ENCODE peak calls at places on chromosomes 11 and 22, in seven cellular contexts. Y is HTR-8/SVneo, N is head of caudate nucleus, V is WTC11, D is globus pallidus, I is iris pigment epithelial cell, P is GM20000. R is an unnamed sample.

GRCh38 chr11:86014221-86014620 is 54.7 kb downstream of the PICALM start:
- DNase-seq in Y (no peak), N (no peak), V (no peak), D (peak), I (no peak), P (no peak), R (no peak)

GRCh38 chr11:44138286-44138685 is 42.8 kb downstream of the EXT2 start:
- DNase-seq in Y (no peak), N (no peak), V (no peak), D (no peak), I (peak), P (no peak), R (no peak)

GRCh38 chr22:43411040-43411919 is 534 bp upstream of the MPPED1 start:
- DNase-seq in Y (no peak), N (no peak), V (no peak), D (no peak), I (no peak), P (no peak), R (no peak)

GRCh38 chr11:65540290-65541092 is 15.6 kb downstream of the SCYL1 start:
- DNase-seq in Y (peak), N (peak), V (peak), D (peak), I (peak), P (peak), R (peak)

GRCh38 chr11:1827095-1827797 is 7.5 kb upstream of the SYT8 start:
- DNase-seq in Y (peak), N (peak), V (no peak), D (peak), I (peak), P (no peak), R (no peak)

GRCh38 chr11:125621995-125622394 is 3.0 kb upstream of the CHEK1 start:
- DNase-seq in Y (peak), N (no peak), V (no peak), D (no peak), I (peak), P (no peak), R (no peak)

GRCh38 chr11:121199516-121199915 is 93.1 kb upstream of the SC5D start:
- DNase-seq in Y (no peak), N (no peak), V (no peak), D (no peak), I (no peak), P (no peak), R (no peak)

GRCh38 chr22:20803696-20804324 is 29.9 kb downstream of the SERPIND1 start:
- DNase-seq in Y (peak), N (peak), V (peak), D (no peak), I (peak), P (peak), R (peak)

GRCh38 chr22:40345801-40346177 is 511 bp upstream of the ADSL start:
- DNase-seq in Y (peak), N (peak), V (peak), D (no peak), I (peak), P (peak), R (peak)

GRCh38 chr11:34168642-34169051 is 63.2 kb downstream of the NAT10 start:
- DNase-seq in Y (no peak), N (no peak), V (no peak), D (no peak), I (peak), P (no peak), R (no peak)

GRCh38 chr11:84871116-84871515 is 756.0 kb downstream of the DLG2 start:
- DNase-seq in Y (no peak), N (no peak), V (no peak), D (no peak), I (no peak), P (no peak), R (no peak)

GRCh38 chr11:31240340-31240904 is 129.1 kb downstream of the DCDC1 start:
- DNase-seq in Y (no peak), N (no peak), V (peak), D (peak), I (peak), P (no peak), R (peak)

GRCh38 chr11:10322401-10322800 is 17.5 kb downstream of the ADM start:
- DNase-seq in Y (no peak), N (no peak), V (no peak), D (peak), I (no peak), P (no peak), R (no peak)

GRCh38 chr11:64542172-64543125 is 48.6 kb upstream of the SLC22A12 start:
- DNase-seq in Y (no peak), N (no peak), V (no peak), D (no peak), I (no peak), P (no peak), R (no peak)

GRCh38 chr11:118672865-118673264 is 6.6 kb downstream of the TREH start:
- DNase-seq in Y (no peak), N (no peak), V (no peak), D (no peak), I (no peak), P (no peak), R (no peak)

GRCh38 chr11:19905280-19905853 is 192.7 kb downstream of the NAV2 start:
- DNase-seq in Y (peak), N (no peak), V (no peak), D (peak), I (peak), P (peak), R (no peak)

GRCh38 chr11:250740-251299 is 14.0 kb downstream of the PSMD13 start:
- DNase-seq in Y (no peak), N (peak), V (peak), D (no peak), I (peak), P (peak), R (peak)

GRCh38 chr11:128531588-128531987 is 55.8 kb downstream of the ETS1 start:
- DNase-seq in Y (no peak), N (no peak), V (no peak), D (no peak), I (no peak), P (no peak), R (no peak)

GRCh38 chr11:73972187-73972586 is 10.5 kb downstream of the UCP2 start:
- DNase-seq in Y (no peak), N (no peak), V (no peak), D (no peak), I (no peak), P (no peak), R (no peak)

GRCh38 chr11:78910322-78910721 is 335.7 kb upstream of the NARS2 start:
- DNase-seq in Y (no peak), N (no peak), V (no peak), D (no peak), I (no peak), P (no peak), R (no peak)

GRCh38 chr11:118088531-118088930 is 1.8 kb upstream of the SMIM35 start:
- DNase-seq in Y (no peak), N (no peak), V (no peak), D (peak), I (peak), P (no peak), R (no peak)

R was measured in naive thymus-derived CD4-positive, alpha-beta T cell.